ENCODE peak calls at places on chromosomes 3 and 15, in seven cellular contexts. M is lower lobe of right lung, J is transverse colon, C is brain microvascular endothelial cell, O is keratinocyte, Y is IMR-90, G is A549. T is an unnamed sample.

GRCh38 chr3:143328459-143328858 is 208.9 kb downstream of the CHST2 start:
- DNase-seq in M (no peak), J (no peak), C (no peak), O (no peak), Y (no peak), G (no peak), T (no peak)

GRCh38 chr3:64054488-64054887 is 31.2 kb upstream of the PSMD6 start:
- DNase-seq in M (no peak), J (no peak), C (no peak), O (no peak), Y (no peak), G (no peak), T (no peak)

GRCh38 chr3:104879919-104880318 is 486.8 kb upstream of the ALCAM start:
- DNase-seq in M (no peak), J (no peak), C (peak), O (no peak), Y (peak), G (no peak), T (no peak)

GRCh38 chr3:4730734-4731133 is 237.6 kb downstream of the ITPR1 start:
- DNase-seq in M (no peak), J (no peak), C (no peak), O (no peak), Y (no peak), G (no peak), T (no peak)

GRCh38 chr15:96367436-96368200 is 37.1 kb downstream of the NR2F2 start:
- DNase-seq in M (no peak), J (no peak), C (no peak), O (no peak), Y (no peak), G (no peak), T (no peak)

GRCh38 chr3:10521772-10522441 is 16.5 kb upstream of the ATP2B2 start:
- DNase-seq in M (no peak), J (no peak), C (no peak), O (no peak), Y (no peak), G (no peak), T (peak)

GRCh38 chr3:145450018-145450682 is 710.8 kb downstream of the PLOD2 start:
- DNase-seq in M (no peak), J (no peak), C (no peak), O (no peak), Y (no peak), G (no peak), T (no peak)

GRCh38 chr3:32640939-32641725 is 43.9 kb upstream of the CNOT10 start:
- DNase-seq in M (no peak), J (no peak), C (no peak), O (no peak), Y (peak), G (no peak), T (no peak)

GRCh38 chr3:16554126-16554525 is 40.6 kb upstream of the RFTN1 start:
- DNase-seq in M (no peak), J (no peak), C (no peak), O (no peak), Y (no peak), G (no peak), T (no peak)

GRCh38 chr3:3443482-3443881 is 264.0 kb upstream of the CRBN start:
- DNase-seq in M (no peak), J (no peak), C (no peak), O (no peak), Y (no peak), G (no peak), T (no peak)

GRCh38 chr15:39959411-39959810 is 25.5 kb downstream of the EIF2AK4 start:
- DNase-seq in M (no peak), J (no peak), C (no peak), O (no peak), Y (peak), G (no peak), T (no peak)

GRCh38 chr3:64207289-64208086 is 17.8 kb downstream of the PRICKLE2 start:
- DNase-seq in M (no peak), J (no peak), C (no peak), O (no peak), Y (peak), G (no peak), T (no peak)

GRCh38 chr15:63465104-63465503 is 39.3 kb upstream of the USP3 start:
- DNase-seq in M (no peak), J (no peak), C (no peak), O (no peak), Y (peak), G (no peak), T (no peak)

GRCh38 chr3:72487946-72488735 is 360.1 kb downstream of the SHQ1 start:
- DNase-seq in M (no peak), J (no peak), C (no peak), O (no peak), Y (peak), G (no peak), T (no peak)

GRCh38 chr3:71903141-71903540 is 118.2 kb upstream of the PROK2 start:
- DNase-seq in M (no peak), J (no peak), C (no peak), O (no peak), Y (no peak), G (no peak), T (no peak)

GRCh38 chr3:98906230-98906629 is 4.7 kb upstream of the DCBLD2 start:
- DNase-seq in M (no peak), J (no peak), C (peak), O (no peak), Y (peak), G (no peak), T (no peak)

GRCh38 chr3:38698760-38699159 is 49.3 kb upstream of the SCN5A start:
- DNase-seq in M (no peak), J (no peak), C (no peak), O (no peak), Y (no peak), G (no peak), T (no peak)

GRCh38 chr3:178200316-178200715 is 335.9 kb upstream of the KCNMB2 start:
- DNase-seq in M (no peak), J (no peak), C (no peak), O (no peak), Y (no peak), G (no peak), T (no peak)

GRCh38 chr3:28328188-28329151 is 20.1 kb upstream of the ZCWPW2 start:
- DNase-seq in M (no peak), J (no peak), C (no peak), O (no peak), Y (peak), G (peak), T (no peak)

GRCh38 chr15:40684381-40684780 is 10.6 kb upstream of the RAD51 start:
- DNase-seq in M (no peak), J (no peak), C (no peak), O (no peak), Y (no peak), G (no peak), T (no peak)

GRCh38 chr3:123881771-123882170 is 2.4 kb downstream of the MYLK start:
- DNase-seq in M (no peak), J (no peak), C (no peak), O (no peak), Y (no peak), G (no peak), T (no peak)
- TF ChIP-seq CTCF in M (no peak), J (no peak), C (no peak), O (no peak), Y (no peak), G (no peak), T (no peak)

GRCh38 chr3:30749230-30749629 is 142.8 kb downstream of the TGFBR2 start:
- DNase-seq in M (no peak), J (no peak), C (no peak), O (no peak), Y (no peak), G (no peak), T (no peak)

GRCh38 chr3:30750967-30751366 is 143.5 kb downstream of the GADL1 start:
- DNase-seq in M (no peak), J (no peak), C (no peak), O (no peak), Y (no peak), G (no peak), T (no peak)

GRCh38 chr3:30751610-30752299 is 142.7 kb downstream of the GADL1 start:
- DNase-seq in M (no peak), J (peak), C (peak), O (no peak), Y (peak), G (peak), T (no peak)

GRCh38 chr3:30743641-30744317 is 137.4 kb downstream of the TGFBR2 start:
- DNase-seq in M (no peak), J (no peak), C (no peak), O (no peak), Y (no peak), G (no peak), T (no peak)

GRCh38 chr3:30747771-30748281 is 141.4 kb downstream of the TGFBR2 start:
- DNase-seq in M (no peak), J (no peak), C (peak), O (peak), Y (peak), G (peak), T (no peak)
- TF ChIP-seq CTCF in M (peak), J (peak), C (peak), O (peak), Y (peak), G (peak), T (peak)

GRCh38 chr3:106628407-106628806 is 748.8 kb upstream of the CCDC54 start:
- DNase-seq in M (no peak), J (no peak), C (peak), O (peak), Y (peak), G (no peak), T (no peak)
- TF ChIP-seq CTCF in M (no peak), J (no peak), C (peak), O (peak), Y (peak), G (no peak), T (no peak)

GRCh38 chr3:44338010-44338827 is at the start of gene TCAIM:
- DNase-seq in M (peak), J (peak), C (peak), O (peak), Y (peak), G (peak), T (peak)

GRCh38 chr3:44339181-44339741 is 695 bp downstream of the TCAIM start:
- DNase-seq in M (no peak), J (no peak), C (no peak), O (no peak), Y (no peak), G (no peak), T (no peak)

GRCh38 chr3:44338828-44339127 is 212 bp downstream of the TCAIM start:
- DNase-seq in M (no peak), J (no peak), C (no peak), O (no peak), Y (no peak), G (no peak), T (no peak)

GRCh38 chr3:44339990-44340389 is 1.4 kb downstream of the TCAIM start:
- DNase-seq in M (no peak), J (no peak), C (no peak), O (no peak), Y (no peak), G (no peak), T (no peak)

DNA sequence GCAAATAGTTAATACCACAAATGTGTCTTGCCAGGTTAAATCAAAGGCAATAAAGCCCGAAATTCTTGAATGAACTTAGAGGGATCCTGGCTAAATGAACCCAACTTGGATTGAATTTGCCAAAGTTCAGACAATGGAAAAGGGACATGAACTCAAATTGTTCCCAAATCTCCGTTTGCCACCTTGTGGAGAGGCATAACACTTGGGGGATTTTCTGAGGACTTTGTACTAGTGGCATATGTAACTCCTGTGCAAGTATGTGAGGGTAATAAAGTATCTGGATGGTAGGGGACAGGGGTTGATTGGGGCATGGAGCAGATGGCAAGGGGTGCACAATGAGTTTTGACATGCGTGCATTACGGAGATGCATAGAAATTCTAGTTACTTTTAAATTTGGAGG is 1.3 kb upstream of the TCAIM start:
- DNase-seq in M (no peak), J (no peak), C (no peak), O (no peak), Y (no peak), G (no peak), T (no peak)
- TF ChIP-seq CTCF in M (no peak), J (no peak), C (no peak), O (no peak), Y (no peak), G (no peak), T (peak)

GRCh38 chr3:46897829-46898320 is 20.4 kb downstream of the PTH1R start:
- DNase-seq in M (peak), J (no peak), C (no peak), O (no peak), Y (no peak), G (no peak), T (peak)
- TF ChIP-seq CTCF in M (no peak), J (no peak), C (peak), O (no peak), Y (no peak), G (no peak), T (no peak)

GRCh38 chr15:99361541-99362185 is 110.4 kb downstream of the LRRC28 start:
- DNase-seq in M (no peak), J (no peak), C (peak), O (peak), Y (peak), G (peak), T (no peak)
- TF ChIP-seq CTCF in M (peak), J (no peak), C (peak), O (peak), Y (peak), G (peak), T (peak)